ENCODE peak calls at places on chromosome 10, in ten cellular contexts. One of them, this sample, is unnamed.

GRCh38 chr10:74153123-74153522 is 2.1 kb downstream of the ADK start:
- DNase-seq in stimulated activated CD4-positive, alpha-beta T cell treated with anti-CD3 and anti-CD28 coated beads, Interleukin-1b, Interleukin-23, amount 100 ng/mL, for 1 hour: no peak
- DNase-seq in endothelial cell: no peak
- DNase-seq in AG04449: no peak
- DNase-seq in NCI-H2081: peak
- DNase-seq in activated naive CD8-positive, alpha-beta T cell treated with anti-CD3 and anti-CD28 coated beads, Interleukin-2, amount 50 U/mL, for 24 hours: no peak
- DNase-seq in memory B cell: no peak
- DNase-seq in bronchial epithelial cell: peak
- DNase-seq in stimulated activated naive CD8-positive, alpha-beta T cell treated with anti-CD3 and anti-CD28 coated beads, Interleukin-15, Interleukin-2, amounts not matched to agents 100 U/mL and 50 U/mL, for 24 hours: no peak
- DNase-seq in ACHN: peak
- DNase-seq in this sample: no peak

GRCh38 chr10:108735380-108735779 is 1187.9 kb downstream of the XPNPEP1 start:
- DNase-seq in stimulated activated CD4-positive, alpha-beta T cell treated with anti-CD3 and anti-CD28 coated beads, Interleukin-1b, Interleukin-23, amount 100 ng/mL, for 1 hour: no peak
- DNase-seq in endothelial cell: no peak
- DNase-seq in AG04449: peak
- DNase-seq in NCI-H2081: no peak
- DNase-seq in activated naive CD8-positive, alpha-beta T cell treated with anti-CD3 and anti-CD28 coated beads, Interleukin-2, amount 50 U/mL, for 24 hours: no peak
- DNase-seq in memory B cell: no peak
- DNase-seq in bronchial epithelial cell: peak
- DNase-seq in stimulated activated naive CD8-positive, alpha-beta T cell treated with anti-CD3 and anti-CD28 coated beads, Interleukin-15, Interleukin-2, amounts not matched to agents 100 U/mL and 50 U/mL, for 24 hours: no peak
- DNase-seq in ACHN: no peak
- DNase-seq in this sample: no peak

GRCh38 chr10:119274519-119275045 is 67.2 kb downstream of the GRK5 start:
- DNase-seq in stimulated activated CD4-positive, alpha-beta T cell treated with anti-CD3 and anti-CD28 coated beads, Interleukin-1b, Interleukin-23, amount 100 ng/mL, for 1 hour: no peak
- DNase-seq in endothelial cell: no peak
- DNase-seq in AG04449: no peak
- DNase-seq in NCI-H2081: no peak
- DNase-seq in activated naive CD8-positive, alpha-beta T cell treated with anti-CD3 and anti-CD28 coated beads, Interleukin-2, amount 50 U/mL, for 24 hours: no peak
- DNase-seq in memory B cell: no peak
- DNase-seq in bronchial epithelial cell: no peak
- DNase-seq in stimulated activated naive CD8-positive, alpha-beta T cell treated with anti-CD3 and anti-CD28 coated beads, Interleukin-15, Interleukin-2, amounts not matched to agents 100 U/mL and 50 U/mL, for 24 hours: no peak
- DNase-seq in ACHN: no peak
- DNase-seq in this sample: no peak

GRCh38 chr10:116271593-116272496 is 1.2 kb downstream of the GFRA1 start:
- DNase-seq in stimulated activated CD4-positive, alpha-beta T cell treated with anti-CD3 and anti-CD28 coated beads, Interleukin-1b, Interleukin-23, amount 100 ng/mL, for 1 hour: no peak
- DNase-seq in endothelial cell: peak
- DNase-seq in AG04449: no peak
- DNase-seq in NCI-H2081: no peak
- DNase-seq in activated naive CD8-positive, alpha-beta T cell treated with anti-CD3 and anti-CD28 coated beads, Interleukin-2, amount 50 U/mL, for 24 hours: no peak
- DNase-seq in memory B cell: no peak
- DNase-seq in bronchial epithelial cell: no peak
- DNase-seq in stimulated activated naive CD8-positive, alpha-beta T cell treated with anti-CD3 and anti-CD28 coated beads, Interleukin-15, Interleukin-2, amounts not matched to agents 100 U/mL and 50 U/mL, for 24 hours: no peak
- DNase-seq in ACHN: peak
- DNase-seq in this sample: no peak

GRCh38 chr10:42781893-42782445 is 626 bp upstream of the BMS1 start:
- DNase-seq in stimulated activated CD4-positive, alpha-beta T cell treated with anti-CD3 and anti-CD28 coated beads, Interleukin-1b, Interleukin-23, amount 100 ng/mL, for 1 hour: no peak
- DNase-seq in endothelial cell: no peak
- DNase-seq in AG04449: no peak
- DNase-seq in NCI-H2081: no peak
- DNase-seq in activated naive CD8-positive, alpha-beta T cell treated with anti-CD3 and anti-CD28 coated beads, Interleukin-2, amount 50 U/mL, for 24 hours: peak
- DNase-seq in memory B cell: no peak
- DNase-seq in bronchial epithelial cell: no peak
- DNase-seq in stimulated activated naive CD8-positive, alpha-beta T cell treated with anti-CD3 and anti-CD28 coated beads, Interleukin-15, Interleukin-2, amounts not matched to agents 100 U/mL and 50 U/mL, for 24 hours: peak
- DNase-seq in ACHN: peak
- DNase-seq in this sample: no peak

GRCh38 chr10:114829160-114829909 is 7.8 kb downstream of the FHIP2A start:
- DNase-seq in stimulated activated CD4-positive, alpha-beta T cell treated with anti-CD3 and anti-CD28 coated beads, Interleukin-1b, Interleukin-23, amount 100 ng/mL, for 1 hour: no peak
- DNase-seq in endothelial cell: no peak
- DNase-seq in AG04449: no peak
- DNase-seq in NCI-H2081: no peak
- DNase-seq in activated naive CD8-positive, alpha-beta T cell treated with anti-CD3 and anti-CD28 coated beads, Interleukin-2, amount 50 U/mL, for 24 hours: no peak
- DNase-seq in memory B cell: no peak
- DNase-seq in bronchial epithelial cell: no peak
- DNase-seq in stimulated activated naive CD8-positive, alpha-beta T cell treated with anti-CD3 and anti-CD28 coated beads, Interleukin-15, Interleukin-2, amounts not matched to agents 100 U/mL and 50 U/mL, for 24 hours: no peak
- DNase-seq in ACHN: no peak
- DNase-seq in this sample: no peak

GRCh38 chr10:95485445-95485844 is 75.7 kb downstream of the SORBS1 start:
- DNase-seq in stimulated activated CD4-positive, alpha-beta T cell treated with anti-CD3 and anti-CD28 coated beads, Interleukin-1b, Interleukin-23, amount 100 ng/mL, for 1 hour: no peak
- DNase-seq in endothelial cell: no peak
- DNase-seq in AG04449: no peak
- DNase-seq in NCI-H2081: no peak
- DNase-seq in activated naive CD8-positive, alpha-beta T cell treated with anti-CD3 and anti-CD28 coated beads, Interleukin-2, amount 50 U/mL, for 24 hours: no peak
- DNase-seq in memory B cell: no peak
- DNase-seq in bronchial epithelial cell: peak
- DNase-seq in stimulated activated naive CD8-positive, alpha-beta T cell treated with anti-CD3 and anti-CD28 coated beads, Interleukin-15, Interleukin-2, amounts not matched to agents 100 U/mL and 50 U/mL, for 24 hours: no peak
- DNase-seq in ACHN: peak
- DNase-seq in this sample: no peak

GRCh38 chr10:121975295-121976086 is 474 bp upstream of the NSMCE4A start:
- DNase-seq in stimulated activated CD4-positive, alpha-beta T cell treated with anti-CD3 and anti-CD28 coated beads, Interleukin-1b, Interleukin-23, amount 100 ng/mL, for 1 hour: no peak
- DNase-seq in endothelial cell: no peak
- DNase-seq in AG04449: no peak
- DNase-seq in NCI-H2081: no peak
- DNase-seq in activated naive CD8-positive, alpha-beta T cell treated with anti-CD3 and anti-CD28 coated beads, Interleukin-2, amount 50 U/mL, for 24 hours: no peak
- DNase-seq in memory B cell: no peak
- DNase-seq in bronchial epithelial cell: no peak
- DNase-seq in stimulated activated naive CD8-positive, alpha-beta T cell treated with anti-CD3 and anti-CD28 coated beads, Interleukin-15, Interleukin-2, amounts not matched to agents 100 U/mL and 50 U/mL, for 24 hours: no peak
- DNase-seq in ACHN: no peak
- DNase-seq in this sample: no peak

GRCh38 chr10:99329891-99330674 is 927 bp downstream of the CNNM1 start:
- DNase-seq in stimulated activated CD4-positive, alpha-beta T cell treated with anti-CD3 and anti-CD28 coated beads, Interleukin-1b, Interleukin-23, amount 100 ng/mL, for 1 hour: no peak
- DNase-seq in endothelial cell: peak
- DNase-seq in AG04449: no peak
- DNase-seq in NCI-H2081: peak
- DNase-seq in activated naive CD8-positive, alpha-beta T cell treated with anti-CD3 and anti-CD28 coated beads, Interleukin-2, amount 50 U/mL, for 24 hours: peak
- DNase-seq in memory B cell: no peak
- DNase-seq in bronchial epithelial cell: no peak
- DNase-seq in stimulated activated naive CD8-positive, alpha-beta T cell treated with anti-CD3 and anti-CD28 coated beads, Interleukin-15, Interleukin-2, amounts not matched to agents 100 U/mL and 50 U/mL, for 24 hours: peak
- DNase-seq in ACHN: peak
- DNase-seq in this sample: no peak

GRCh38 chr10:43192824-43193223 is 54.6 kb downstream of the CSGALNACT2 start:
- DNase-seq in stimulated activated CD4-positive, alpha-beta T cell treated with anti-CD3 and anti-CD28 coated beads, Interleukin-1b, Interleukin-23, amount 100 ng/mL, for 1 hour: no peak
- DNase-seq in endothelial cell: no peak
- DNase-seq in AG04449: no peak
- DNase-seq in NCI-H2081: no peak
- DNase-seq in activated naive CD8-positive, alpha-beta T cell treated with anti-CD3 and anti-CD28 coated beads, Interleukin-2, amount 50 U/mL, for 24 hours: no peak
- DNase-seq in memory B cell: no peak
- DNase-seq in bronchial epithelial cell: no peak
- DNase-seq in stimulated activated naive CD8-positive, alpha-beta T cell treated with anti-CD3 and anti-CD28 coated beads, Interleukin-15, Interleukin-2, amounts not matched to agents 100 U/mL and 50 U/mL, for 24 hours: no peak
- DNase-seq in ACHN: no peak
- DNase-seq in this sample: no peak

GRCh38 chr10:113844091-113844490 is 9.8 kb downstream of the DCLRE1A start:
- DNase-seq in stimulated activated CD4-positive, alpha-beta T cell treated with anti-CD3 and anti-CD28 coated beads, Interleukin-1b, Interleukin-23, amount 100 ng/mL, for 1 hour: no peak
- DNase-seq in endothelial cell: no peak
- DNase-seq in AG04449: no peak
- DNase-seq in NCI-H2081: no peak
- DNase-seq in activated naive CD8-positive, alpha-beta T cell treated with anti-CD3 and anti-CD28 coated beads, Interleukin-2, amount 50 U/mL, for 24 hours: no peak
- DNase-seq in memory B cell: no peak
- DNase-seq in bronchial epithelial cell: peak
- DNase-seq in stimulated activated naive CD8-positive, alpha-beta T cell treated with anti-CD3 and anti-CD28 coated beads, Interleukin-15, Interleukin-2, amounts not matched to agents 100 U/mL and 50 U/mL, for 24 hours: no peak
- DNase-seq in ACHN: no peak
- DNase-seq in this sample: no peak

GRCh38 chr10:50561266-50561665 is 62.5 kb downstream of the SGMS1 start:
- DNase-seq in stimulated activated CD4-positive, alpha-beta T cell treated with anti-CD3 and anti-CD28 coated beads, Interleukin-1b, Interleukin-23, amount 100 ng/mL, for 1 hour: no peak
- DNase-seq in endothelial cell: no peak
- DNase-seq in AG04449: peak
- DNase-seq in NCI-H2081: no peak
- DNase-seq in activated naive CD8-positive, alpha-beta T cell treated with anti-CD3 and anti-CD28 coated beads, Interleukin-2, amount 50 U/mL, for 24 hours: no peak
- DNase-seq in memory B cell: no peak
- DNase-seq in bronchial epithelial cell: no peak
- DNase-seq in stimulated activated naive CD8-positive, alpha-beta T cell treated with anti-CD3 and anti-CD28 coated beads, Interleukin-15, Interleukin-2, amounts not matched to agents 100 U/mL and 50 U/mL, for 24 hours: no peak
- DNase-seq in ACHN: no peak
- DNase-seq in this sample: no peak

GRCh38 chr10:23384364-23384763 is 39.8 kb upstream of the C10orf67 start:
- DNase-seq in stimulated activated CD4-positive, alpha-beta T cell treated with anti-CD3 and anti-CD28 coated beads, Interleukin-1b, Interleukin-23, amount 100 ng/mL, for 1 hour: no peak
- DNase-seq in endothelial cell: no peak
- DNase-seq in AG04449: peak
- DNase-seq in NCI-H2081: no peak
- DNase-seq in activated naive CD8-positive, alpha-beta T cell treated with anti-CD3 and anti-CD28 coated beads, Interleukin-2, amount 50 U/mL, for 24 hours: no peak
- DNase-seq in memory B cell: no peak
- DNase-seq in bronchial epithelial cell: peak
- DNase-seq in stimulated activated naive CD8-positive, alpha-beta T cell treated with anti-CD3 and anti-CD28 coated beads, Interleukin-15, Interleukin-2, amounts not matched to agents 100 U/mL and 50 U/mL, for 24 hours: no peak
- DNase-seq in ACHN: no peak
- DNase-seq in this sample: no peak